ENCODE peak calls at places on chromosomes 3 and 15, in four cellular contexts. Y is H1, T is SK-N-SH, P is K562. L is an unnamed sample.

GRCh38 chr15:40722934-40723333 is 28.0 kb downstream of the RAD51 start:
- DNase-seq in T (no peak), P (no peak), Y (no peak), L (no peak)

GRCh38 chr15:40731034-40731433 is 24.0 kb downstream of the RMDN3 start:
- DNase-seq in Y (no peak), P (no peak), T (no peak), L (no peak)

GRCh38 chr3:66598168-66598567 is 97.3 kb upstream of the LRIG1 start:
- DNase-seq in T (no peak), P (no peak), Y (no peak), L (no peak)

GRCh38 chr3:115476472-115476871 is 146.8 kb upstream of the GAP43 start:
- DNase-seq in T (no peak), P (no peak), Y (no peak), L (no peak)

GRCh38 chr3:183809209-183809608 is 16.2 kb downstream of the MAP6D1 start:
- DNase-seq in P (no peak), Y (no peak), T (no peak), L (no peak)

GRCh38 chr3:109265300-109265699 is 51.0 kb downstream of the DPPA2 start:
- DNase-seq in P (no peak), T (no peak), Y (no peak), L (no peak)

GRCh38 chr3:29382399-29382798 is 101.5 kb downstream of the RBMS3 start:
- DNase-seq in Y (no peak), P (no peak), T (no peak), L (no peak)

GRCh38 chr3:51500632-51501131 is 867 bp upstream of the DCAF1 start:
- DNase-seq in Y (no peak), P (no peak), T (no peak), L (no peak)

GRCh38 chr3:4504340-4505261 is 11.5 kb downstream of the ITPR1 start:
- DNase-seq in Y (no peak), T (peak), P (no peak), L (no peak)

GRCh38 chr15:69568621-69569020 is 116.0 kb downstream of the RPLP1 start:
- DNase-seq in P (no peak), Y (no peak), T (no peak), L (no peak)

GRCh38 chr3:81886081-81886480 is 124.6 kb upstream of the GBE1 start:
- DNase-seq in P (no peak), T (no peak), Y (no peak), L (no peak)

GRCh38 chr15:97688886-97689285 is 271.6 kb upstream of the ARRDC4 start:
- DNase-seq in T (no peak), P (no peak), Y (no peak), L (no peak)

GRCh38 chr3:116966649-116967048 is 257.1 kb downstream of the TUSC7 start:
- DNase-seq in T (no peak), P (no peak), Y (no peak), L (no peak)

GRCh38 chr3:62242846-62243245 is 130.5 kb downstream of the FEZF2 start:
- DNase-seq in T (no peak), Y (no peak), P (no peak), L (no peak)

GRCh38 chr3:33942483-33943150 is 144.2 kb downstream of the PDCD6IP start:
- DNase-seq in T (no peak), P (peak), Y (no peak), L (no peak)

GRCh38 chr3:128551464-128551863 is 58.5 kb upstream of the GATA2 start:
- DNase-seq in P (no peak), Y (peak), T (no peak), L (no peak)

GRCh38 chr3:154040283-154040682 is 80.9 kb upstream of the ARHGEF26 start:
- DNase-seq in T (no peak), P (no peak), Y (no peak), L (peak)

GRCh38 chr3:138923531-138923994 is 23.4 kb downstream of the FOXL2 start:
- DNase-seq in Y (peak), P (peak), T (peak), L (peak)

GRCh38 chr3:28317438-28318022 is 31.0 kb upstream of the ZCWPW2 start:
- DNase-seq in P (peak), Y (no peak), T (peak), L (peak)

GRCh38 chr3:117853923-117854322 is 1144.3 kb downstream of the TUSC7 start:
- DNase-seq in T (peak), P (no peak), Y (no peak), L (no peak)

GRCh38 chr3:190012784-190013183 is 107.9 kb downstream of the P3H2 start:
- DNase-seq in Y (no peak), P (no peak), T (no peak), L (no peak)

GRCh38 chr15:41256577-41257038 is 25.5 kb downstream of the CHP1 start:
- DNase-seq in T (no peak), P (no peak), Y (no peak), L (peak)

GRCh38 chr3:51975857-51976549 is 1.1 kb downstream of the ABHD14A start:
- DNase-seq in P (peak), T (peak), Y (peak), L (peak)

GRCh38 chr3:186241910-186242821 is 119.9 kb downstream of the DGKG start:
- DNase-seq in P (peak), T (peak), Y (peak), L (peak)

GRCh38 chr3:114121996-114122709 is 56.7 kb downstream of the DRD3 start:
- DNase-seq in T (no peak), P (no peak), Y (no peak), L (no peak)
- TF ChIP-seq SIN3A in T (no peak), P (no peak), Y (no peak), L (no peak)

GRCh38 chr15:89127054-89127702 is 38.9 kb downstream of the ABHD2 start:
- DNase-seq in Y (no peak), P (no peak), T (no peak), L (no peak)
- TF ChIP-seq CTCF in Y (peak), P (no peak), T (peak), L (no peak)

GRCh38 chr3:43187836-43188479 is 82.1 kb upstream of the POMGNT2 start:
- DNase-seq in P (no peak), Y (no peak), T (no peak), L (peak)

GRCh38 chr3:43183456-43183855 is 77.6 kb upstream of the POMGNT2 start:
- DNase-seq in T (peak), Y (no peak), P (no peak), L (no peak)

GRCh38 chr3:43185256-43185655 is 79.4 kb upstream of the POMGNT2 start:
- DNase-seq in Y (no peak), T (no peak), P (no peak), L (no peak)

GRCh38 chr3:43181202-43181910 is 75.5 kb upstream of the POMGNT2 start:
- DNase-seq in T (no peak), P (no peak), Y (no peak), L (no peak)

GRCh38 chr3:43185656-43186375 is 79.9 kb upstream of the POMGNT2 start:
- DNase-seq in T (no peak), P (no peak), Y (no peak), L (no peak)
- TF ChIP-seq TAF1 in T (no peak), P (no peak), Y (no peak), L (no peak)

GRCh38 chr3:42653560-42654330 is at the start of gene ZBTB47:
- DNase-seq in T (no peak), P (peak), Y (peak), L (no peak)
- TF ChIP-seq SIN3A in T (peak), P (no peak), Y (no peak), L (no peak)

GRCh38 chr15:37794947-37795346 is 139.5 kb upstream of the TMCO5A start:
- DNase-seq in Y (no peak), T (peak), P (no peak), L (no peak)

GRCh38 chr15:37792351-37792750 is 142.1 kb upstream of the TMCO5A start:
- DNase-seq in T (no peak), Y (no peak), P (no peak), L (no peak)

GRCh38 chr15:37789881-37790280 is 144.6 kb upstream of the TMCO5A start:
- DNase-seq in T (no peak), P (no peak), Y (no peak), L (no peak)

GRCh38 chr15:37791693-37792092 is 142.7 kb upstream of the TMCO5A start:
- DNase-seq in T (no peak), Y (no peak), P (no peak), L (no peak)

GRCh38 chr15:37793851-37794250 is 140.6 kb upstream of the TMCO5A start:
- DNase-seq in P (no peak), T (peak), Y (no peak), L (no peak)
- TF ChIP-seq CTCF in P (no peak), T (peak), Y (peak), L (no peak)

GRCh38 chr3:121803921-121804320 is 30.9 kb downstream of the IQCB1 start:
- DNase-seq in T (no peak), Y (no peak), P (no peak), L (no peak)

GRCh38 chr3:121809249-121809648 is 25.6 kb downstream of the IQCB1 start:
- DNase-seq in T (no peak), Y (no peak), P (no peak), L (no peak)
- TF ChIP-seq TAF1 in T (no peak), Y (no peak), P (no peak), L (no peak)

GRCh38 chr3:143924522-143925381 is 46.9 kb upstream of the DIPK2A start:
- DNase-seq in P (no peak), T (no peak), Y (no peak), L (no peak)
- TF ChIP-seq SIN3A in P (no peak), T (no peak), Y (no peak), L (no peak)

DNA sequence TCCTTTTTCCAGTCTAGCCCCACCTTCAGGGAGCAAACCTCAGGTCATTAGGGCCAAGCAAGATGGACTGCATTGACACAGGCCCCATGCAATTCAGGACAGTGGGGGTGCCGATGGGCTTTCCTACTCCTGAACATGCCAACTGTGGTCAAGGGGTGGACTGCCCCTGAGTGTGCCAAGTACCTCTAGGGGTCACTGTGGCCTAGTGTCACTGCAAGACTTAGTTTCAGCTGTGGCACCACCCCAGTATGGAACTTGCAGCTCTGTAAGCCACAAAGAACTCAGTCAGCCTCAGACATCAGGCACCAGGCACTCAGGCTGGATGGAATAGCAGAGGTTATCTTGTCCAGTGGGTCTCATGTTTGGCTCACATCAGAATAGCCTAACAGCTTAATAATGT is 32.3 kb downstream of the EXOG start:
- DNase-seq in Y (no peak), T (peak), P (no peak), L (peak)
- TF ChIP-seq CTCF in Y (peak), T (no peak), P (peak), L (peak)

GRCh38 chr15:99502661-99503060 is 63.1 kb upstream of the MEF2A start:
- DNase-seq in T (no peak), P (no peak), Y (no peak), L (no peak)
- TF ChIP-seq TAF1 in T (no peak), P (no peak), Y (no peak), L (no peak)

L was measured in HepG2.